ENCODE peak calls at places on chromosomes 11 and 22, in eight cellular contexts. C is hepatocyte, J is PC-3, A is MM.1S, X is neural progenitor cell, D is GM23338, I is OCI-LY7, P is HCT116. M is an unnamed sample.

GRCh38 chr11:65207918-65208784 is 26.4 kb downstream of the CAPN1 start:
- DNase-seq in C (no peak), J (no peak), A (no peak), X (no peak), D (no peak), I (no peak), P (no peak), M (no peak)

GRCh38 chr11:115119136-115119535 is 385.1 kb downstream of the CADM1 start:
- DNase-seq in C (no peak), J (no peak), A (no peak), X (no peak), D (no peak), I (no peak), P (no peak), M (no peak)

GRCh38 chr11:84788220-84788619 is 838.9 kb downstream of the DLG2 start:
- DNase-seq in C (no peak), J (peak), A (no peak), X (no peak), D (no peak), I (no peak), P (no peak), M (no peak)

GRCh38 chr22:47053013-47053864 is 290.8 kb downstream of the TBC1D22A start:
- DNase-seq in C (no peak), J (no peak), A (no peak), X (no peak), D (no peak), I (no peak), P (no peak), M (no peak)

GRCh38 chr22:19880786-19881569 is 26.3 kb upstream of the GNB1L start:
- DNase-seq in C (peak), J (peak), A (no peak), X (peak), D (peak), I (no peak), P (peak), M (peak)

GRCh38 chr11:27241316-27242122 is 121.5 kb downstream of the CCDC34 start:
- DNase-seq in C (no peak), J (peak), A (no peak), X (no peak), D (no peak), I (no peak), P (no peak), M (peak)

GRCh38 chr22:37177221-37177620 is 10.8 kb downstream of the C1QTNF6 start:
- DNase-seq in C (no peak), J (no peak), A (no peak), X (no peak), D (no peak), I (no peak), P (no peak), M (no peak)

GRCh38 chr11:126538071-126538470 is 182.6 kb downstream of the ST3GAL4 start:
- DNase-seq in C (no peak), J (no peak), A (no peak), X (no peak), D (no peak), I (no peak), P (no peak), M (no peak)

GRCh38 chr22:22099833-22100812 is 117.5 kb upstream of the TOP3B start:
- DNase-seq in C (peak), J (peak), A (peak), X (peak), D (peak), I (peak), P (peak), M (peak)

GRCh38 chr22:48629631-48630443 is 1197.8 kb downstream of the BRD1 start:
- DNase-seq in C (no peak), J (no peak), A (no peak), X (no peak), D (no peak), I (no peak), P (no peak), M (no peak)

GRCh38 chr11:132848336-132848735 is 684.0 kb downstream of the OPCML start:
- DNase-seq in C (no peak), J (no peak), A (no peak), X (no peak), D (no peak), I (no peak), P (no peak), M (peak)

GRCh38 chr11:62245271-62245753 is 3.3 kb downstream of the SCGB1D2 start:
- DNase-seq in C (peak), J (peak), A (no peak), X (peak), D (peak), I (peak), P (no peak), M (peak)

GRCh38 chr11:120221115-120221752 is 10.4 kb downstream of the OAF start:
- DNase-seq in C (peak), J (peak), A (no peak), X (no peak), D (no peak), I (no peak), P (no peak), M (no peak)

GRCh38 chr22:46075764-46076531 is 74.4 kb upstream of the PPARA start:
- DNase-seq in C (no peak), J (no peak), A (no peak), X (no peak), D (no peak), I (no peak), P (no peak), M (no peak)

GRCh38 chr11:26187639-26188038 is 144.3 kb upstream of the ANO3 start:
- DNase-seq in C (peak), J (peak), A (no peak), X (no peak), D (no peak), I (no peak), P (no peak), M (peak)

GRCh38 chr22:17903564-17904295 is 120.6 kb downstream of the MICAL3 start:
- DNase-seq in C (no peak), J (no peak), A (no peak), X (peak), D (peak), I (no peak), P (no peak), M (no peak)

GRCh38 chr22:20526628-20527355 is 19.4 kb downstream of the MED15 start:
- DNase-seq in C (peak), J (peak), A (no peak), X (no peak), D (no peak), I (no peak), P (no peak), M (peak)

GRCh38 chr11:30789270-30789669 is 203.1 kb upstream of the MPPED2 start:
- DNase-seq in C (no peak), J (no peak), A (no peak), X (no peak), D (no peak), I (no peak), P (no peak), M (peak)

GRCh38 chr11:106466441-106467190 is 389.2 kb downstream of the AASDHPPT start:
- DNase-seq in C (peak), J (peak), A (no peak), X (peak), D (no peak), I (no peak), P (no peak), M (peak)

GRCh38 chr22:23622634-23623033 is 9.5 kb downstream of the DRICH1 start:
- DNase-seq in C (no peak), J (peak), A (no peak), X (peak), D (no peak), I (no peak), P (no peak), M (peak)

GRCh38 chr22:35589736-35590079 is 27.4 kb downstream of the MB start:
- DNase-seq in C (no peak), J (no peak), A (no peak), X (no peak), D (no peak), I (no peak), P (no peak), M (no peak)

GRCh38 chr11:94511932-94512781 is at the start of gene C11orf97:
- DNase-seq in C (peak), J (peak), A (peak), X (peak), D (peak), I (no peak), P (no peak), M (peak)

GRCh38 chr11:73565804-73566203 is 32.1 kb downstream of the FAM168A start:
- DNase-seq in C (no peak), J (no peak), A (no peak), X (no peak), D (no peak), I (no peak), P (no peak), M (no peak)

GRCh38 chr22:44758354-44758969 is 6.1 kb downstream of the ARHGAP8 start:
- DNase-seq in C (peak), J (peak), A (no peak), X (no peak), D (no peak), I (no peak), P (no peak), M (peak)

GRCh38 chr11:64313491-64314145 is 3.7 kb downstream of the TRMT112 start:
- DNase-seq in C (no peak), J (no peak), A (no peak), X (no peak), D (no peak), I (no peak), P (no peak), M (peak)

GRCh38 chr11:128632151-128632791 is 44.9 kb upstream of the ETS1 start:
- DNase-seq in C (peak), J (peak), A (peak), X (peak), D (peak), I (peak), P (peak), M (peak)

GRCh38 chr11:68051191-68052136 is 12.6 kb downstream of the TCIRG1 start:
- DNase-seq in C (peak), J (no peak), A (no peak), X (no peak), D (peak), I (no peak), P (no peak), M (no peak)

GRCh38 chr11:32374261-32374711 is 61.1 kb downstream of the WT1 start:
- DNase-seq in C (peak), J (peak), A (peak), X (peak), D (peak), I (peak), P (peak), M (peak)

GRCh38 chr22:36762687-36763260 is 13.1 kb downstream of the IFT27 start:
- DNase-seq in C (peak), J (no peak), A (no peak), X (no peak), D (no peak), I (no peak), P (no peak), M (peak)

GRCh38 chr11:32448232-32448631 is 12.9 kb upstream of the WT1 start:
- DNase-seq in C (no peak), J (peak), A (no peak), X (peak), D (peak), I (peak), P (peak), M (no peak)

GRCh38 chr11:132576706-132577105 is 955.6 kb downstream of the OPCML start:
- DNase-seq in C (peak), J (no peak), A (no peak), X (peak), D (peak), I (no peak), P (no peak), M (peak)

GRCh38 chr11:71929491-71929890 is 645 bp downstream of the RNF121 start:
- DNase-seq in C (no peak), J (no peak), A (no peak), X (no peak), D (no peak), I (no peak), P (no peak), M (peak)

GRCh38 chr11:40293655-40294342 is 1165.7 kb downstream of the LRRC4C start:
- DNase-seq in C (peak), J (peak), A (peak), X (peak), D (peak), I (peak), P (no peak), M (peak)

GRCh38 chr11:47380078-47380477 is 1.7 kb upstream of the SPI1 start:
- DNase-seq in C (no peak), J (no peak), A (no peak), X (no peak), D (no peak), I (no peak), P (no peak), M (no peak)

GRCh38 chr11:118956094-118956846 is at the start of gene UPK2:
- DNase-seq in C (peak), J (peak), A (peak), X (peak), D (peak), I (peak), P (peak), M (peak)

GRCh38 chr11:124285610-124286344 is 28.0 kb downstream of the OR8D1 start:
- DNase-seq in C (no peak), J (peak), A (no peak), X (no peak), D (no peak), I (no peak), P (no peak), M (peak)

GRCh38 chr22:42928969-42929837 is 72.1 kb upstream of the ARFGAP3 start:
- DNase-seq in C (no peak), J (no peak), A (no peak), X (no peak), D (no peak), I (no peak), P (no peak), M (peak)

GRCh38 chr11:58631378-58631777 is 8.9 kb downstream of the CNTF start:
- DNase-seq in C (no peak), J (no peak), A (no peak), X (no peak), D (no peak), I (no peak), P (no peak), M (no peak)

DNA sequence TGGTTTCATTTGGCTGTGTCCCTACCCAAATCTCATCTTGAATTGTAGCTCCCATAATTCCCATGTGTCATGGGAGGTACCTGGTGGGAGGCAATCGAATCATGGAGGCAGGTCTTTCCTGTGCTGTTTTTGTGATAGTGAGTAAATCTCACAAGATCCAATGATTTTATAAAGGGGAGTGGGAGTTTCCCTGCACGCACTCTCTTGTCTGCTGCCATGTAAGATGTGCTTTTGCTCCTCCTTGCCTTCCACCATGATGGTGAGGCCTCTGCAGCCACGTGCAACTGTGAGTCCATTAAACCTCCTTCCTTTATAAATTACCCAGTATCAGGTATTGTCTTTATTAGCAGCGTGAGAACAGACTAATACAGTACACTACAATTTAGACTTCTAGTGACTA is 67.5 kb upstream of the LINC01488 start:
- DNase-seq in C (no peak), J (no peak), A (no peak), X (no peak), D (no peak), I (no peak), P (no peak), M (no peak)
- TF ChIP-seq EZH2phosphoT487 in C (no peak), J (no peak), A (no peak), X (no peak), D (no peak), I (no peak), P (no peak), M (no peak)

DNA sequence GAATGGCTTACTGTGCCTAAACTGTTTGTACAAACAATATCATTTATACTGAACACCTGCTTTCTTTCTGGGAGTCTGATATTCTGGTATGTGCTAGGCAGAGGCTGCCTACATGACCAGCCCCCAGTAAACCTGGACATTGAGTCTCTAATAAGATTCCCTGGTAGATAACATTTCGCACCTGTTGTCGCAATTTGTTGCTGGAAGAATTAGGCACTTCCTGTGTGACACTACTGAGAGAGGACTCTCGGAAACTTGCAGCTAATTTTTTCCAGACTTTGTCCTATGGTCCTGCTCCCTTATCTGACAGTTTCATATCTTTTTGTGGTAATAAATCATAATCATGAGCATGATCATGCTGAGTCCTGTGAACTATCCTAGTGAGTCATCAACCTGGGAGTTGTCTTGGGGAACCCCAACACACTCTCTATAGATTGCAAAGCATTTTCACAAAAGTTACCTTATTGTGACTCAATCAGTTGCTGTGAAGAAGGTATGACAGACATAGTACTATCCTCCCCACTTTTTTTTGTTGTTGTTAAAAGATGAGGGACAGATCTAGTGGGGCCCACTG is 257.8 kb upstream of the CCDC90B start:
- DNase-seq in C (peak), J (no peak), A (no peak), X (no peak), D (no peak), I (no peak), P (no peak), M (no peak)
- TF ChIP-seq EZH2phosphoT487 in C (no peak), J (no peak), A (no peak), X (no peak), D (no peak), I (no peak), P (no peak), M (no peak)

GRCh38 chr11:1879342-1879940 is 12.3 kb downstream of the PRR33 start:
- DNase-seq in C (no peak), J (no peak), A (no peak), X (no peak), D (no peak), I (no peak), P (no peak), M (no peak)

GRCh38 chr11:1876361-1877063 is 15.2 kb downstream of the PRR33 start:
- DNase-seq in C (peak), J (peak), A (no peak), X (peak), D (peak), I (peak), P (no peak), M (peak)

GRCh38 chr11:1875093-1875785 is 16.5 kb downstream of the PRR33 start:
- DNase-seq in C (no peak), J (no peak), A (no peak), X (no peak), D (no peak), I (no peak), P (no peak), M (no peak)

GRCh38 chr11:1878134-1879031 is 13.3 kb downstream of the PRR33 start:
- DNase-seq in C (peak), J (no peak), A (no peak), X (no peak), D (no peak), I (no peak), P (no peak), M (no peak)

GRCh38 chr11:1877211-1878133 is 14.2 kb downstream of the PRR33 start:
- DNase-seq in C (peak), J (peak), A (no peak), X (no peak), D (no peak), I (no peak), P (no peak), M (peak)
- TF ChIP-seq EZH2phosphoT487 in C (no peak), J (no peak), A (no peak), X (no peak), D (no peak), I (no peak), P (no peak), M (no peak)

GRCh38 chr22:39283312-39284141 is 35.9 kb downstream of the RPL3 start:
- DNase-seq in C (peak), J (no peak), A (no peak), X (no peak), D (no peak), I (no peak), P (no peak), M (no peak)
- TF ChIP-seq EZH2phosphoT487 in C (no peak), J (no peak), A (no peak), X (no peak), D (no peak), I (no peak), P (no peak), M (no peak)

GRCh38 chr11:134667175-134667500 is 255.1 kb upstream of the B3GAT1 start:
- DNase-seq in C (no peak), J (no peak), A (no peak), X (no peak), D (no peak), I (no peak), P (no peak), M (no peak)
- TF ChIP-seq EZH2phosphoT487 in C (no peak), J (no peak), A (no peak), X (no peak), D (no peak), I (no peak), P (no peak), M (no peak)